ENCODE peak calls at places on chromosomes 6 and 20, in six cellular contexts. J is thyroid gland, K is AG04450, V is psoas muscle, A is fibroblast of lung, P is left ventricle myocardium inferior. M is an unnamed sample.

GRCh38 chr20:23937303-23938117 is 51.1 kb downstream of the GGTLC1 start:
- DNase-seq in J (peak), K (no peak), V (no peak), A (peak), P (peak), M (peak)

GRCh38 chr20:2693286-2693995 is 861 bp downstream of the EBF4 start:
- DNase-seq in J (peak), K (no peak), V (peak), A (peak), P (peak), M (peak)

GRCh38 chr6:142455957-142456589 is 154.3 kb downstream of the ADGRG6 start:
- DNase-seq in J (no peak), K (no peak), V (no peak), A (no peak), P (no peak), M (no peak)

GRCh38 chr6:15479761-15480160 is 183.1 kb downstream of the DTNBP1 start:
- DNase-seq in J (no peak), K (no peak), V (no peak), A (peak), P (no peak), M (no peak)

GRCh38 chr20:52142801-52143200 is 48.8 kb downstream of the ZFP64 start:
- DNase-seq in J (no peak), K (no peak), V (no peak), A (no peak), P (no peak), M (no peak)

GRCh38 chr20:3446779-3447178 is 24.0 kb upstream of the ATRN start:
- DNase-seq in J (no peak), K (no peak), V (no peak), A (no peak), P (no peak), M (no peak)

GRCh38 chr6:124994648-124995047 is 32.4 kb downstream of the RNF217 start:
- DNase-seq in J (no peak), K (no peak), V (no peak), A (no peak), P (no peak), M (peak)

GRCh38 chr20:36687850-36688249 is 41.9 kb upstream of the SLA2 start:
- DNase-seq in J (no peak), K (no peak), V (no peak), A (no peak), P (no peak), M (no peak)

GRCh38 chr6:150237626-150238025 is 94.8 kb downstream of the PPP1R14C start:
- DNase-seq in J (no peak), K (no peak), V (no peak), A (no peak), P (no peak), M (no peak)

GRCh38 chr6:16739329-16739801 is 21.9 kb downstream of the ATXN1 start:
- DNase-seq in J (peak), K (no peak), V (no peak), A (peak), P (no peak), M (no peak)

GRCh38 chr6:31663961-31664789 is 622 bp downstream of the GPANK1 start:
- DNase-seq in J (peak), K (no peak), V (peak), A (peak), P (no peak), M (peak)

GRCh38 chr6:30206799-30207618 is 6.2 kb downstream of the TRIM26 start:
- DNase-seq in J (peak), K (no peak), V (no peak), A (peak), P (no peak), M (peak)

GRCh38 chr6:118965354-118965753 is 30.4 kb upstream of the MCM9 start:
- DNase-seq in J (no peak), K (no peak), V (no peak), A (no peak), P (no peak), M (no peak)

GRCh38 chr6:3529232-3529631 is 72.4 kb upstream of the SLC22A23 start:
- DNase-seq in J (no peak), K (no peak), V (no peak), A (no peak), P (no peak), M (no peak)

DNA sequence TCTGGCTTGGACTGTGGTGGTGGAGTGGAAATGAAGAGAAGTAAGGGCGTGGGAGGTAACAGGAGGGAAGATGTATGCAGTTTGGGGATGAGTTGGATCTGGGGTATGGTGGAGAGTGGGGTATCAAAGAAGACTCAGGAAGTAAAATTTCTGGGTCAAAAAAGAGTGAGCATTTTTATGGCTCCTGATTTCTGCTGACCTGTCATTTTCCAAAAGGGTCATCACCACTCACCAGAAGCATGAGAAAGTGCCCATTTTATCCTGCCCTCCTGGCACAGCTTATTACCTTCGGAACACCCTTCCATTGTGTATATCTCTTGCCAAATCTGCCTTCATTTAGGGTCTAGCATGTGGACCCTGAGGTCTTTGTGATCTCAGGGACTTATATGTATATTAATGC is 17.3 kb downstream of the TOX2 start:
- DNase-seq in J (no peak), K (no peak), V (no peak), A (no peak), P (no peak), M (no peak)
- H3K27ac ChIP-seq in J (no peak), K (no peak), V (no peak), A (no peak), P (no peak), M (no peak)

GRCh38 chr20:38975539-38976120 is 13.5 kb downstream of the DHX35 start:
- DNase-seq in J (no peak), K (no peak), V (no peak), A (peak), P (no peak), M (no peak)
- H3K27ac ChIP-seq in J (no peak), K (no peak), V (no peak), A (no peak), P (peak), M (no peak)

GRCh38 chr6:89509719-89510339 is 76.9 kb downstream of the ANKRD6 start:
- DNase-seq in J (peak), K (no peak), V (no peak), A (no peak), P (no peak), M (no peak)
- H3K27ac ChIP-seq in J (no peak), K (no peak), V (no peak), A (no peak), P (no peak), M (no peak)

GRCh38 chr20:34751453-34751852 is 47.3 kb downstream of the TP53INP2 start:
- DNase-seq in J (no peak), K (no peak), V (no peak), A (peak), P (no peak), M (no peak)
- H3K27ac ChIP-seq in J (no peak), K (no peak), V (no peak), A (no peak), P (no peak), M (no peak)

DNA sequence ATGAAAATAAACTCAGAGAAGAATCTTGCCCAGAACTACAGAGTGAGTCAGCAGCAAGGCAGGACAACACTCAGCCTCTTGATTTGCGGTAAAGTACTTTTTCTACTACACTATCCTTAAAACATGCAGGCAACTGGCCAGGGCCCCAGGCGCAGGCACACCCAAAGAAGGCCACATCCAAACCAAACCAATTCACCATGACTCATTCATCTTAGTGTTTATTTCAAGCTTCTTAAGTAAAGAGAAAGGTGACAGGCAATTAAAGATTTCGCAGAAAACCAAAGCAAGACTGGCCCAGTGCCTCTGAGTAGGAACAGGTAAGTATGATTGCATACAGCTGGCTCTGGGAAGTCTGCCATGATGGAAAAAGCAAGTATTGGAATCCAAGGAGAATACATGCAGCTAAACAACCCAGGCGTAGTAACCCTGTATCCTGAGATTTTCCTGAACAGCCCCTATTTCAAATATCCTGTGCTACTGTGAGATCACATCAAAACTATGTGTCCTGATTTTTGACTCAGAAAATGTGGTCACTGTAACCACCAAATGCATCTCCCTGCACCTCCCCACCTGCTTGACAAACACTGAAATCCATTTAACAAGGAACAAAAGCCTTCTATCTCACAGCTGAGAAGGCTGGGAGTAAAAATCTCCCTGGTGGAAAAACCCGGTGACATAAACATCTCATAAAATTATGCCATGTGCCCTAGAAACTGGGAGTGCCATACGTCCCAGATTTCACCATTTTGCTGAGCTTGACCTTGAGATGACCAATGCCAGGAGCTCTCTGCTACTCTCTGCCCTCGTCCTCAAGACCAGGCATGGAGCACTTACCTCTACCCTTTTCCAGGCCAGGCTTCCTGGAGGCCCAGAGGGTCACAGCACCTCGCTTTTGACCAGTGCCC is 12.4 kb downstream of the WFDC3 start:
- DNase-seq in J (peak), K (peak), V (peak), A (peak), P (peak), M (peak)
- H3K27ac ChIP-seq in J (peak), K (peak), V (peak), A (peak), P (peak), M (peak)

DNA sequence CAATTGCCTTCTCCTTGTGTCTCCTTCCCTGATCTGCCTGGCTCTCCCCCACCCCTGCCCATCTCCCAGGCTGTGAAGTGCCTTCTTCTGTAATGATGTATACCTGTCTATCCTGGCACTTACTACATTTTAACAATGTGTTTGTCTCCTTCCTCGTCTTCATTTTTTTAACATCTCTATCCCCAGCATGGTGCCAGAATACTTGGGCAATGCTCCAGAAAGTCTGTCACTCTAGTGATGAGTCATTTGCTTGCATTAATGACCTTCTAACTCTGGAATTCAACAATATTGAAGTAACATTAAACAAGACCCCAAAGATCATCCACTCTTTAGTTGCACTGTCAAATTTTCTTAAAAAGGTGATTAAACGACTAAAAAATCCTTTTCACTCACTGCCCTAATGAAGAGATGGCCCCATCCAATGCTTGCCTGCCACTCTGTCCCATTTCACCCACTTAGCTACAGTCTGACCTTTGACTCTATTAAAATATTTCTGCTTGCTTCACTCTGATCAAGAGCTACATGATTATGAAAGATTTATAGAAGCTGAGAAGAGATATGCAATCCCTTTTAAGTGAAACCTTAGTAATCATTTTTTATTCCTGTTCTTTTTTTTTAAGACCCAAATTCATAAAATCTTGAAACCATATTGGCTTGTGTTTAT is 7.7 kb upstream of the KLHL31 start:
- DNase-seq in J (peak), K (peak), V (no peak), A (peak), P (no peak), M (peak)
- H3K27ac ChIP-seq in J (peak), K (no peak), V (peak), A (no peak), P (peak), M (no peak)

M was measured in SJCRH30.